ENCODE peak calls at places on chromosomes 13 and 19, in four cellular contexts. One of them, this sample, is unnamed.
A peak's percentile ranks its signal among the peaks of the same experiment; 100 is the strongest.

GRCh38 chr19:40702337-40703012 is 12.0 kb upstream of the NUMBL start:
- DNase-seq in upper lobe of right lung: no peak
- DNase-seq in aorta: no peak
- DNase-seq in heart right ventricle: peak; percentile 59
- DNase-seq in this sample: peak; percentile 84

GRCh38 chr19:10706990-10707389 is 5.8 kb downstream of the QTRT1 start:
- DNase-seq in upper lobe of right lung: no peak
- DNase-seq in aorta: no peak
- DNase-seq in heart right ventricle: no peak
- DNase-seq in this sample: no peak

GRCh38 chr13:79741006-79741405 is 260.1 kb downstream of the NDFIP2 start:
- DNase-seq in upper lobe of right lung: no peak
- DNase-seq in aorta: no peak
- DNase-seq in heart right ventricle: no peak
- DNase-seq in this sample: no peak

GRCh38 chr13:110346661-110347067 is 39.6 kb downstream of the COL4A2 start:
- DNase-seq in upper lobe of right lung: no peak
- DNase-seq in aorta: no peak
- DNase-seq in heart right ventricle: no peak
- DNase-seq in this sample: no peak

GRCh38 chr19:52735734-52736133 is 890 bp upstream of the ZNF611 start:
- DNase-seq in upper lobe of right lung: peak; percentile 85
- DNase-seq in aorta: peak; percentile 75
- DNase-seq in heart right ventricle: peak; percentile 76
- DNase-seq in this sample: peak; percentile 85

GRCh38 chr13:102045713-102046112 is 356.1 kb downstream of the FGF14 start:
- DNase-seq in upper lobe of right lung: no peak
- DNase-seq in aorta: no peak
- DNase-seq in heart right ventricle: no peak
- DNase-seq in this sample: no peak

GRCh38 chr19:6876790-6877189 is 10.6 kb upstream of the ADGRE1 start:
- DNase-seq in upper lobe of right lung: no peak
- DNase-seq in aorta: no peak
- DNase-seq in heart right ventricle: no peak
- DNase-seq in this sample: no peak

GRCh38 chr19:35973487-35973886 is 21.5 kb upstream of the SDHAF1 start:
- DNase-seq in upper lobe of right lung: no peak
- DNase-seq in aorta: no peak
- DNase-seq in heart right ventricle: no peak
- DNase-seq in this sample: no peak

GRCh38 chr19:10701955-10702307 is 692 bp downstream of the QTRT1 start:
- DNase-seq in upper lobe of right lung: no peak
- DNase-seq in aorta: no peak
- DNase-seq in heart right ventricle: no peak
- DNase-seq in this sample: no peak

GRCh38 chr13:40600145-40600751 is 66.2 kb downstream of the FOXO1 start:
- DNase-seq in upper lobe of right lung: no peak
- DNase-seq in aorta: no peak
- DNase-seq in heart right ventricle: no peak
- DNase-seq in this sample: no peak

GRCh38 chr19:10998045-10998533 is 37.3 kb downstream of the SMARCA4 start:
- DNase-seq in upper lobe of right lung: no peak
- DNase-seq in aorta: no peak
- DNase-seq in heart right ventricle: no peak
- DNase-seq in this sample: no peak

GRCh38 chr19:48543121-48543710 is 8.8 kb upstream of the SULT2B1 start:
- DNase-seq in upper lobe of right lung: peak; percentile 77
- DNase-seq in aorta: no peak
- DNase-seq in heart right ventricle: no peak
- DNase-seq in this sample: no peak

GRCh38 chr13:22800726-22801401 is 379.9 kb upstream of the SGCG start:
- DNase-seq in upper lobe of right lung: no peak
- DNase-seq in aorta: peak; percentile 82
- DNase-seq in heart right ventricle: no peak
- DNase-seq in this sample: peak; percentile 68

GRCh38 chr13:30634838-30635237 is 17.1 kb downstream of the USPL1 start:
- DNase-seq in upper lobe of right lung: no peak
- DNase-seq in aorta: no peak
- DNase-seq in heart right ventricle: no peak
- DNase-seq in this sample: no peak

GRCh38 chr19:1373534-1374249 is 10.0 kb upstream of the NDUFS7 start:
- DNase-seq in upper lobe of right lung: no peak
- DNase-seq in aorta: no peak
- DNase-seq in heart right ventricle: peak; percentile 86
- DNase-seq in this sample: no peak

GRCh38 chr19:16098416-16098768 is 13.3 kb upstream of the RAB8A start:
- DNase-seq in upper lobe of right lung: no peak
- DNase-seq in aorta: no peak
- DNase-seq in heart right ventricle: no peak
- DNase-seq in this sample: no peak

GRCh38 chr19:8973501-8974091 is 36.6 kb downstream of the MUC16 start:
- DNase-seq in upper lobe of right lung: no peak
- DNase-seq in aorta: no peak
- DNase-seq in heart right ventricle: no peak
- DNase-seq in this sample: no peak

GRCh38 chr13:59823495-59823894 is 340.2 kb downstream of the DIAPH3 start:
- DNase-seq in upper lobe of right lung: no peak
- DNase-seq in aorta: no peak
- DNase-seq in heart right ventricle: no peak
- DNase-seq in this sample: no peak

GRCh38 chr19:34397853-34398252 is 6.3 kb upstream of the PDCD2L start:
- DNase-seq in upper lobe of right lung: no peak
- DNase-seq in aorta: no peak
- DNase-seq in heart right ventricle: no peak
- DNase-seq in this sample: no peak
- H3K36me3 ChIP-seq in upper lobe of right lung: peaks cover 63% of the 10 kb centered on the region
- H3K36me3 ChIP-seq in aorta: peaks cover 3% of the 10 kb centered on the region
- H3K36me3 ChIP-seq in heart right ventricle: peaks cover 89% of the 10 kb centered on the region
- H3K36me3 ChIP-seq in this sample: peaks cover 82% of the 10 kb centered on the region

DNA sequence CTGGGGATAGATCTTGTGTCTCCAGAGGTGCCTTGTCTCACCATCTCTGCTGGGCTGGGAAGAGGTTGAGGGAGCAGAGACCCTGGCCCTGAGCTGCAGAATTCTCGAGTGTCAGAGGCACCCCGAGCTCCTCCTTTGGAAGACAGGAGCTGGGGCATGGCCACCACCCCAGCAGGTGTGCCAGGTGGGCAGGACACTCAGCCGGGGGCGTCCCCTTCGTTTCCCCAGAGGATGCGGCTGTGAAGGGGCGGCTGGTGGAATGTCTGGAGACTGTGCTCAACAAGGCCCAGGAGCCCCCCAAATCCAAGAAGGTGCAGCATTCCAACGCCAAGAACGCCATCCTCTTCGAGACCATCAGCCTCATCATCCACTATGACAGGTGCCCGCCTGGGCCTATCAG is 14.5 kb downstream of the FUZ start:
- DNase-seq in upper lobe of right lung: no peak
- DNase-seq in aorta: no peak
- DNase-seq in heart right ventricle: no peak
- DNase-seq in this sample: no peak
- H3K36me3 ChIP-seq in upper lobe of right lung: peaks cover 93% of the 10 kb centered on the region
- H3K36me3 ChIP-seq in aorta: no peaks in the 10 kb centered on the region
- H3K36me3 ChIP-seq in heart right ventricle: peaks cover 100% of the 10 kb centered on the region
- H3K36me3 ChIP-seq in this sample: peaks cover 45% of the 10 kb centered on the region

GRCh38 chr13:42373048-42373812 is 101.3 kb downstream of the AKAP11 start:
- DNase-seq in upper lobe of right lung: no peak
- DNase-seq in aorta: no peak
- DNase-seq in heart right ventricle: no peak
- DNase-seq in this sample: no peak
- H3K36me3 ChIP-seq in upper lobe of right lung: no peaks in the 10 kb centered on the region
- H3K36me3 ChIP-seq in aorta: no peaks in the 10 kb centered on the region
- H3K36me3 ChIP-seq in heart right ventricle: no peaks in the 10 kb centered on the region
- H3K36me3 ChIP-seq in this sample: no peaks in the 10 kb centered on the region

GRCh38 chr13:98468929-98469328 is 108.0 kb downstream of the STK24 start:
- DNase-seq in upper lobe of right lung: no peak
- DNase-seq in aorta: no peak
- DNase-seq in heart right ventricle: no peak
- DNase-seq in this sample: peak; percentile 61
- H3K36me3 ChIP-seq in upper lobe of right lung: peaks cover 49% of the 10 kb centered on the region
- H3K36me3 ChIP-seq in aorta: no peaks in the 10 kb centered on the region
- H3K36me3 ChIP-seq in heart right ventricle: peaks cover 87% of the 10 kb centered on the region
- H3K36me3 ChIP-seq in this sample: peaks cover 30% of the 10 kb centered on the region

DNA sequence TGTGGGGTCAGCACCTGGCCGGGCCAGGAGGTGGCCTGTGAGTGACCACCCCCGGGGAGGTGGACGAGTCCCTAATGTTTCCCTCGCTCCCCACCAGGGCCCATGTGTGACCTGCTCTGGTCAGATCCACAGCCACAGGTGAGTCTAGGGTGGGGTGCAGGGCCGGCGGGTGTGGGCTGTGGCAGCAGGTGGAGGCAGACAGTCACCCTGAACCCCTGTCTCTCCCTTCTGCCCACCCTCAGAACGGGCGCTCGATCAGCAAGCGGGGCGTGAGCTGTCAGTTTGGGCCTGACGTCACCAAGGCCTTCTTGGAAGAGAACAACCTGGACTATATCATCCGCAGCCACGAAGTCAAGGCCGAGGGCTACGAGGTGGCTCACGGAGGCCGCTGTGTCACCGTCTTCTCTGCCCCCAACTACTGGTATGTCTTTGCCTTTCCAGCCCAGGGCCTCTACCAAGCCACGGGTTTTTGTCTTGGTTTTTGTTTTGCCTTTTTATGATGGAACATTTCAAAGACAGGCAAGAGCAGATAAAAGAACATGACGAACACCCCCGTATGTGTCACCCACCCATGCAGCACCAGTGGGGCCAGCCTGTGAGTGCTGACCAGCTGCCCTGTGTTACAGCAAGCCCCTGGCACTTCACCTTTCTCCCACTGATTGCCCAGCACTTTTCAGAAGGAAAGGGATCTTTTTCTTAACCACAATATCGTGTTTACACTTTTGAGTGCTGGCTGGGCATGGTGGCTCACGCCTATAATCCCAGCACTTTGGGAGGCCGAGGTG is 24.9 kb downstream of the CCDC8 start:
- DNase-seq in upper lobe of right lung: peak; percentile 61
- DNase-seq in aorta: peak; percentile 36
- DNase-seq in heart right ventricle: no peak
- DNase-seq in this sample: peak; percentile 56
- H3K36me3 ChIP-seq in upper lobe of right lung: peaks cover 54% of the 10 kb centered on the region
- H3K36me3 ChIP-seq in aorta: no peaks in the 10 kb centered on the region
- H3K36me3 ChIP-seq in heart right ventricle: peaks cover 89% of the 10 kb centered on the region
- H3K36me3 ChIP-seq in this sample: peaks cover 63% of the 10 kb centered on the region

DNA sequence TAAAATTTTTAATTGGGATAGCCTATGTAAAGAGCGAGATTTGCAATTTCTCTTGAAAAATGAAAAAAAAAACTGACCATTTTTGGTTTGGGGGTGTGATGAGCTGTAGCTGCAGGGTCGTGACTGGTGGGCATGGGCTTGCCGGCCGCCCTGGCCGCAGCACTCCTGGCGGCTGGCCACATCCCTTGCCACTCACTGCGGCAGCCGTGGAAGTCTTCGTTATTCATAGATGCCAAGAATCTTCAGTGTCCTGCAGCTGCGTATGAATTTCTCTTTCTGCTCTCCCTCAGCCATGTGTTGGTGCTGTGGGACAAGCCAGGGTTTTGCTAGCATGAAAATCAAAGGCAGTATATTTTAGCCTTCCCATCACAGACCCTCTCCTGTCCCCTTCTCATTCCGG is 151.7 kb upstream of the TSHZ3 start:
- DNase-seq in upper lobe of right lung: no peak
- DNase-seq in aorta: no peak
- DNase-seq in heart right ventricle: no peak
- DNase-seq in this sample: no peak
- H3K36me3 ChIP-seq in upper lobe of right lung: no peaks in the 10 kb centered on the region
- H3K36me3 ChIP-seq in aorta: no peaks in the 10 kb centered on the region
- H3K36me3 ChIP-seq in heart right ventricle: no peaks in the 10 kb centered on the region
- H3K36me3 ChIP-seq in this sample: no peaks in the 10 kb centered on the region

GRCh38 chr19:58003153-58003828 is 671 bp upstream of the ZNF606 start:
- DNase-seq in upper lobe of right lung: no peak
- DNase-seq in aorta: no peak
- DNase-seq in heart right ventricle: no peak
- DNase-seq in this sample: no peak

GRCh38 chr19:58007285-58007684 is 4.7 kb upstream of the ZNF606 start:
- DNase-seq in upper lobe of right lung: no peak
- DNase-seq in aorta: no peak
- DNase-seq in heart right ventricle: no peak
- DNase-seq in this sample: no peak

GRCh38 chr19:58000677-58001076 is 1.9 kb downstream of the ZNF606 start:
- DNase-seq in upper lobe of right lung: no peak
- DNase-seq in aorta: no peak
- DNase-seq in heart right ventricle: no peak
- DNase-seq in this sample: no peak

GRCh38 chr19:58001895-58002369 is 688 bp downstream of the ZNF606 start:
- DNase-seq in upper lobe of right lung: no peak
- DNase-seq in aorta: no peak
- DNase-seq in heart right ventricle: no peak
- DNase-seq in this sample: no peak

GRCh38 chr19:58002384-58003152 is at the start of gene ZNF606:
- DNase-seq in upper lobe of right lung: peak; percentile 95
- DNase-seq in aorta: peak; percentile 92
- DNase-seq in heart right ventricle: peak; percentile 89
- DNase-seq in this sample: peak; percentile 91
- H3K36me3 ChIP-seq in upper lobe of right lung: peaks cover 29% of the 10 kb centered on the region
- H3K36me3 ChIP-seq in aorta: peaks cover 9% of the 10 kb centered on the region
- H3K36me3 ChIP-seq in heart right ventricle: peaks cover 73% of the 10 kb centered on the region
- H3K36me3 ChIP-seq in this sample: peaks cover 38% of the 10 kb centered on the region